ENCODE peak calls at places on chromosomes 3 and 15, in eight cellular contexts. Q is tibial nerve; H is right cardiac atrium; V is CD4-positive, alpha-beta memory T cell; U is CD8-positive, alpha-beta memory T cell; P is suprapubic skin; O is neural progenitor cell; X is cardiac muscle cell. K is an unnamed sample. For H3K4me1, the result is how much of the 10 kb centered on the place peaks cover.

GRCh38 chr3:136862611-136862951 is 573 bp downstream of the NCK1 start:
- DNase-seq in X (peak), P (peak), U (peak), V (no peak), Q (peak), O (no peak), H (peak), K (peak)

GRCh38 chr15:66879968-66880367 is 177.9 kb downstream of the SMAD6 start:
- DNase-seq in H (no peak), O (no peak), Q (peak), X (no peak), V (no peak), P (no peak), U (no peak), K (no peak)

GRCh38 chr15:71125831-71126453 is 10.7 kb downstream of the THSD4 start:
- DNase-seq in P (no peak), O (peak), Q (no peak), X (no peak), H (no peak), U (no peak), V (no peak), K (no peak)

GRCh38 chr3:113166719-113167492 is 44.5 kb upstream of the BOC start:
- DNase-seq in U (no peak), H (peak), Q (peak), V (no peak), P (peak), O (peak), X (peak), K (no peak)

GRCh38 chr15:81225161-81225671 is 28.5 kb downstream of the IL16 start:
- DNase-seq in V (no peak), O (no peak), H (peak), Q (peak), P (peak), X (no peak), U (no peak), K (no peak)

GRCh38 chr3:152323834-152324233 is 55.1 kb downstream of the MBNL1 start:
- DNase-seq in X (no peak), H (no peak), U (no peak), V (peak), P (no peak), O (no peak), Q (no peak), K (no peak)

GRCh38 chr15:69807752-69808151 is 290.0 kb downstream of the TLE3 start:
- DNase-seq in P (no peak), V (no peak), Q (no peak), X (no peak), H (no peak), U (no peak), O (no peak), K (no peak)

GRCh38 chr3:141280690-141281089 is 49.1 kb downstream of the PXYLP1 start:
- DNase-seq in P (no peak), H (no peak), X (no peak), U (no peak), V (no peak), Q (no peak), O (no peak), K (peak)

GRCh38 chr15:63843901-63844317 is 10.2 kb upstream of the HERC1 start:
- DNase-seq in V (no peak), U (no peak), O (no peak), H (no peak), Q (no peak), P (no peak), X (no peak), K (no peak)

GRCh38 chr3:45546636-45547201 is 47.8 kb upstream of the LIMD1 start:
- DNase-seq in U (no peak), P (no peak), V (peak), O (peak), H (no peak), Q (no peak), X (peak), K (no peak)

GRCh38 chr3:138078096-138078495 is 37.3 kb downstream of the DZIP1L start:
- DNase-seq in O (no peak), Q (no peak), U (no peak), H (no peak), P (no peak), X (no peak), V (no peak), K (no peak)

GRCh38 chr15:35181538-35181937 is 96.4 kb upstream of the NANOGP8 start:
- DNase-seq in P (no peak), H (no peak), U (no peak), V (no peak), Q (no peak), X (no peak), O (no peak), K (no peak)

GRCh38 chr15:92614301-92614700 is 41.3 kb downstream of the FAM174B start:
- DNase-seq in Q (no peak), O (no peak), P (peak), H (no peak), V (no peak), X (no peak), U (no peak), K (no peak)

GRCh38 chr3:112546216-112546759 is 15.5 kb downstream of the ATG3 start:
- DNase-seq in Q (no peak), V (no peak), H (no peak), P (no peak), X (no peak), O (no peak), U (no peak), K (no peak)

GRCh38 chr3:143265501-143266070 is 146.0 kb downstream of the CHST2 start:
- DNase-seq in V (no peak), U (no peak), P (no peak), O (no peak), H (no peak), Q (no peak), X (no peak), K (no peak)

GRCh38 chr3:9168230-9168629 is 81.2 kb downstream of the SRGAP3 start:
- DNase-seq in U (no peak), V (peak), O (peak), X (peak), H (no peak), P (no peak), Q (no peak), K (no peak)

GRCh38 chr15:50116477-50116876 is 2.6 kb downstream of the ATP8B4 start:
- DNase-seq in H (no peak), X (peak), O (peak), U (no peak), V (no peak), P (no peak), Q (no peak), K (no peak)

GRCh38 chr3:98985406-98985805 is 83.9 kb upstream of the DCBLD2 start:
- DNase-seq in O (no peak), X (no peak), V (no peak), H (no peak), U (no peak), P (no peak), Q (no peak), K (no peak)

GRCh38 chr3:125207507-125207906 is 5.0 kb downstream of the SLC12A8 start:
- DNase-seq in P (no peak), X (no peak), V (no peak), Q (no peak), O (no peak), U (no peak), H (no peak), K (no peak)

GRCh38 chr3:123314409-123315270 is 112.9 kb downstream of the SEC22A start:
- DNase-seq in P (no peak), U (no peak), H (no peak), O (peak), X (no peak), V (no peak), Q (no peak), K (no peak)

GRCh38 chr15:75929799-75930565 is 26.3 kb downstream of the FBXO22 start:
- DNase-seq in O (no peak), Q (no peak), U (no peak), P (no peak), V (no peak), H (no peak), X (peak), K (no peak)

GRCh38 chr3:178341636-178342035 is 194.6 kb upstream of the KCNMB2 start:
- DNase-seq in X (no peak), V (no peak), U (no peak), H (no peak), Q (no peak), O (no peak), P (no peak), K (no peak)

GRCh38 chr15:81398910-81399551 is 25.0 kb upstream of the TMC3 start:
- DNase-seq in H (no peak), U (no peak), Q (no peak), O (no peak), X (no peak), V (no peak), P (no peak), K (no peak)

GRCh38 chr3:94440767-94441493 is 378.1 kb downstream of the NSUN3 start:
- DNase-seq in P (no peak), Q (no peak), H (no peak), O (no peak), X (no peak), U (no peak), V (no peak), K (no peak)

GRCh38 chr3:47868306-47868705 is 65.4 kb downstream of the DHX30 start:
- DNase-seq in V (no peak), H (no peak), Q (no peak), X (no peak), U (no peak), P (no peak), O (no peak), K (no peak)

GRCh38 chr3:45244356-45244755 is 18.3 kb upstream of the TMEM158 start:
- DNase-seq in V (no peak), O (no peak), H (no peak), P (no peak), Q (no peak), U (no peak), X (no peak), K (no peak)

GRCh38 chr15:88272421-88272820 is 15.9 kb upstream of the NTRK3 start:
- DNase-seq in O (no peak), U (no peak), V (no peak), P (no peak), X (no peak), H (no peak), Q (no peak), K (no peak)

GRCh38 chr3:125381743-125382142 is 6.6 kb upstream of the ZNF148 start:
- DNase-seq in O (no peak), P (no peak), V (peak), U (no peak), X (no peak), H (no peak), Q (no peak), K (no peak)

GRCh38 chr3:117531078-117531477 is 821.5 kb downstream of the TUSC7 start:
- DNase-seq in P (no peak), X (no peak), V (no peak), U (no peak), O (no peak), Q (no peak), H (no peak), K (no peak)

GRCh38 chr3:197499427-197499826 is 56.3 kb downstream of the BDH1 start:
- DNase-seq in O (no peak), U (no peak), H (no peak), X (no peak), V (no peak), P (no peak), Q (no peak), K (no peak)

GRCh38 chr3:141349711-141350110 is 18.6 kb upstream of the ZBTB38 start:
- DNase-seq in H (no peak), O (no peak), P (no peak), V (no peak), Q (no peak), U (no peak), X (no peak), K (no peak)

GRCh38 chr15:56242576-56243116 is 1.0 kb downstream of the RFX7 start:
- DNase-seq in V (peak), X (no peak), U (no peak), Q (no peak), H (no peak), P (no peak), O (no peak), K (no peak)

GRCh38 chr15:77537006-77537405 is 95.7 kb downstream of the LINGO1 start:
- DNase-seq in Q (no peak), H (no peak), P (no peak), O (no peak), V (no peak), U (no peak), X (no peak), K (no peak)

GRCh38 chr3:12972043-12972442 is 101.2 kb downstream of the IQSEC1 start:
- DNase-seq in H (no peak), Q (no peak), O (no peak), V (no peak), X (no peak), P (no peak), U (no peak), K (no peak)

GRCh38 chr3:50260027-50260941 is 8.7 kb upstream of the SEMA3B start:
- DNase-seq in U (peak), V (peak), Q (peak), X (peak), H (peak), O (peak), P (peak), K (peak)

GRCh38 chr3:50260942-50261441 is 8.0 kb upstream of the SEMA3B start:
- DNase-seq in U (no peak), Q (no peak), P (no peak), X (no peak), V (no peak), H (no peak), O (no peak), K (no peak)

GRCh38 chr3:50257990-50258389 is 11.0 kb upstream of the SEMA3B start:
- DNase-seq in U (no peak), V (no peak), P (no peak), O (no peak), H (no peak), X (no peak), Q (no peak), K (no peak)

GRCh38 chr3:50258979-50259378 is 10.0 kb upstream of the SEMA3B start:
- DNase-seq in H (no peak), V (no peak), Q (no peak), U (no peak), O (no peak), X (no peak), P (no peak), K (no peak)

DNA sequence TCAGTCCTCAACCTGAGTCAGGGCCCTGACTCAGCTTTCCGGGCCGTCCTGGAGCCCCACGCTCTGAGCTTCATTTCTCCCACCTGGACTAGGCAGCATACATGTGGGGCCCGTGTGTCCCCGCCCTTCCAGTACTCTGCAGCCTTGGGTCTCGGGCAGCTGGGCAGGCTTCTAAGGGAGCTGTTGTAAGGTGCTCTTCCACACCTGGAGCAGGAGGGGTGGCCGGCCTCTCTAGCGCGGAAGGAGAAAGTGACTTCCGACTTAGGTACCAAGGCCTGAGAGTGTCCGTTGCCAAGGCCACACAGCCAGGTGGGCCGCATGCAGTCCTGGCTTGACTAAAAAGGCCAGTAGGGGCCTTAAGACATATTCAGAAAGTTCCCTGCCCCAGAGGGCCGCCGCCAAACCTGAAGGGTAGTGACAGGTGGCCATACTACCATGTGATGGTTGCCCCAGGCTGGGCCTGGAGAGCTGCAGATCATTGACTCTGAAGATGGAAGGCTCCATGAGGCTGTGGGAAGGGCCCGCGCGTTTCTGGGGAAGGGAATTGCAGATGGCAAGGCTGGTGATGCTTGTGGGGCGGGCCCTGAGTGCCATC is 9.4 kb upstream of the SEMA3B start:
- DNase-seq in V (no peak), O (no peak), Q (no peak), U (no peak), X (no peak), P (no peak), H (no peak), K (no peak)
- H3K4me1 ChIP-seq in V (under half), O (under half), Q (half or more), U (under half), X (under half), P (half or more), H (under half), K (under half)

DNA sequence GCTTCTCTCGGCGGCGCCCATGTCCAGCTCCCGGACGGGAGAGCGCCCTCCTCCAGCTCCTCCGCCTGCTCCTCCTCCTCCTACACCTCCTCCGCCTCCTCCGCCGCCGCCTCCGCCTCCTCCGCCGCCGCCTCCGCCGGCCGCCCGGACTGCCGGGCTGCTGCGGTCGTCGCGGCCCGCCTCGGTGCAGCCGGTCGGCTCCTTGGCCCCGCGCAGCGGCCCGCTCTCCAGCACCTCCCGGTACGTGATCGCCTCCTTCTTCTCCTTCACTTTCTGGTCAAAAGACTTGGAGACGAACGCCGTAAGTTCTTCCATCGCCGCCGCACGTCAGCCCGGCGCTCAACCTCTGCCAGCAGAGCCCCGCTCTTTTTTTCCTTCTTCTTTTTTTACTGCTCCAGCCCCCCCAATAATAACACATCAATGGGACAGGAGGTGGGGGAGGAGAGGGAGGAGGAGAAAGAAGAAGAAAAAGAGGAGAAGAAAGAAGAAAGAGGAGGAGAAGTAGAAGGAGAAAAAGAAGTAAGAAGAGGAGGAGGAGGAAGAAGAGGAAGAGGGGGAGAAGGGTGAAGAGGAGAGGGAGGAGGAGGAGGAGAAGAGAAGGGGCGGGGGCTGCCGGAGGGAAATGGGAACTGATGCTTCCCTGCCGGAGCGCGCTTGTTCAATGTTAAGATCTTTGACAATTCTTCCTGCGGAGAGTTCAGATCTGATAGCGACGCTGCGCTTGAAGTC is at the start of gene SHOX2:
- DNase-seq in X (no peak), P (no peak), Q (peak), V (peak), U (no peak), H (peak), O (peak), K (peak)
- H3K4me1 ChIP-seq in X (under half), P (half or more), Q (half or more), V (half or more), U (under half), H (under half), O (under half), K (under half)

DNA sequence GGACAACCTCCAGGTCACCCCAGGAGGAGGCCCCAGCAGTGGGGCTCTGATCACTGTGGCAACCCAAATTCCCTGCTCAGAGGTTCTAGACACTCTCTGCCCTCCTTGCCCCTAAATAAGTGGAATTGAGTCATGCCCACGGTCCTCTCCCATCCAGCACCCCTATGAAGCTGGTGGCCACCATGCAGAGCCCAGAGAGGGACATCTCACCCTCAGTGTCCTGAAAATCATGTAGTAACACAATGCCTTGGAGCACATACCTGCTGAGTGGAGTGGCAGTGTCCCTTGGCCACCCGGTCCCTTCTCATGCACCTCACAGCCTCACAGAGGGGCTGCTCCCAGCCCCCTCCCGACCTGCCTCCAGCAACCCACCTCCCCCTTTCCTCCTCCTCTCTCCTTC is 114.3 kb upstream of the MEF2A start:
- DNase-seq in Q (no peak), V (no peak), H (no peak), U (no peak), X (no peak), P (no peak), O (no peak), K (peak)
- H3K4me1 ChIP-seq in Q (under half), V (under half), H (half or more), U (under half), X (under half), P (half or more), O (under half), K (under half)

DNA sequence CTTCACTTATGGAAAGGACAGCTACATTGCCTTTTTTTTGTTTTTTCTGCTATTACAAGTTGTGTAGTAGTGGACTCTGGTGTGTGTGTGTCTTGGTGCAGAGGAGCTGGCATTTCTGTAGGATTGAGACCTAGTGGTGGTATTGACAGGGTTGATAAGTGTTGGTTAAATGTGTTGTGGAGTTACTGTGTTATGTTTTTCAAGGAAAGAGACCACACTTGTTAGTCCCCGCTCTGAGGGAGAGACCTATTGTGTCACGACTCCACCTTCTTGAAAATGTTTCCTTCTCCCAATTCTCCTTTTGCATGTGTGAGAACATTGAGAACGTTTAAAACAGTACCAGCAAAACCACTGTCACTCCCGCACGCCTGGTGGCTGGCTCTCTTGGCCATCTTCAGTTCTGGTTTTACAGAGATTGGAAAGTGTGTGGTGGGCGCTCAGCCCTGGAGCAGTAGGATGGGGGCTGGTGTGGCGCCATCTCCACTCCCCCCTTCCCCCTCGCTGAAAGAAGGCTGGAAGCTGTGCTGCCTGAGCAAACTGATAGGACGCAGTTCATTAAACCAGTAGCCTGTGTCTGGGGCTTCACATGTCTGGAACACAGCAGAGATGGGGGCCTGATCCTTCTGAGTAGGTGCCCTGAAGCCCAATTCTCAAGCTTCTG is 5.5 kb downstream of the KLF13 start:
- DNase-seq in P (no peak), X (no peak), U (no peak), Q (no peak), O (no peak), V (no peak), H (peak), K (no peak)
- H3K4me1 ChIP-seq in P (half or more), X (under half), U (half or more), Q (half or more), O (under half), V (half or more), H (under half), K (under half)

GRCh38 chr15:72489943-72490554 is 15.9 kb downstream of the ARIH1 start:
- DNase-seq in U (no peak), Q (no peak), V (no peak), H (no peak), O (no peak), P (no peak), X (no peak), K (no peak)
- H3K4me1 ChIP-seq in U (half or more), Q (half or more), V (half or more), H (under half), O (under half), P (half or more), X (under half), K (under half)

K was measured in ascending aorta.